ENCODE peak calls at places on chromosome X, in five cellular contexts. C is testis, U is GM12892, I is spleen, R is A549. Q is an unnamed sample.

GRCh38 chrX:16822723-16823122 is 36.5 kb downstream of the TXLNG start:
- DNase-seq in U (no peak), R (no peak), I (no peak), C (no peak), Q (no peak)

GRCh38 chrX:8971116-8971515 is 62.8 kb downstream of the FAM9B start:
- DNase-seq in I (no peak), U (no peak), C (no peak), R (peak; percentile 20), Q (peak; percentile 13)

GRCh38 chrX:7112071-7112470 is 35.4 kb upstream of the STS start:
- DNase-seq in R (no peak), C (no peak), I (no peak), U (no peak), Q (no peak)

GRCh38 chrX:63424063-63424462 is 72.9 kb upstream of the SPIN4 start:
- DNase-seq in U (no peak), C (no peak), R (no peak), I (no peak), Q (no peak)

GRCh38 chrX:152907084-152907651 is 9.3 kb downstream of the ZNF185 start:
- DNase-seq in I (no peak), C (no peak), R (no peak), U (no peak), Q (no peak)

GRCh38 chrX:24426340-24426913 is 38.7 kb upstream of the PDK3 start:
- DNase-seq in I (no peak), R (no peak), U (no peak), C (no peak), Q (peak; percentile 2)

GRCh38 chrX:120426599-120426998 is 42.5 kb downstream of the LAMP2 start:
- DNase-seq in I (no peak), C (no peak), R (no peak), U (no peak), Q (no peak)

GRCh38 chrX:152913915-152914314 is 16.0 kb downstream of the ZNF185 start:
- DNase-seq in U (no peak), R (no peak), C (no peak), I (no peak), Q (no peak)

GRCh38 chrX:150227873-150228272 is 135.2 kb upstream of the MAMLD1 start:
- DNase-seq in R (no peak), U (no peak), C (no peak), I (peak; percentile 15), Q (no peak)

GRCh38 chrX:120559799-120560198 is 963 bp downstream of the CUL4B start:
- DNase-seq in I (no peak), R (no peak), U (no peak), C (peak; percentile 27), Q (no peak)

GRCh38 chrX:55710701-55711100 is 6.8 kb upstream of the RRAGB start:
- DNase-seq in U (no peak), I (no peak), C (no peak), R (no peak), Q (no peak)

GRCh38 chrX:155611302-155611701 is 1.4 kb downstream of the TMLHE start:
- DNase-seq in C (no peak), I (no peak), U (no peak), R (no peak), Q (no peak)

GRCh38 chrX:11968470-11968869 is 169.8 kb upstream of the FRMPD4 start:
- DNase-seq in U (no peak), I (no peak), R (no peak), C (no peak), Q (no peak)

GRCh38 chrX:12446342-12447075 is 308.2 kb downstream of the FRMPD4 start:
- DNase-seq in R (no peak), U (no peak), I (no peak), C (no peak), Q (no peak)

GRCh38 chrX:107731831-107732502 is 43.6 kb downstream of the TSC22D3 start:
- DNase-seq in C (peak; percentile 88), U (no peak), R (peak; percentile 33), I (peak; percentile 76), Q (peak; percentile 52)

GRCh38 chrX:97310373-97310772 is 426.7 kb downstream of the RPA4 start:
- DNase-seq in I (no peak), R (no peak), U (no peak), C (no peak), Q (peak; percentile 35)
- TF ChIP-seq POLR2A in I (no peak), R (no peak), U (no peak), C (no peak), Q (no peak)

DNA sequence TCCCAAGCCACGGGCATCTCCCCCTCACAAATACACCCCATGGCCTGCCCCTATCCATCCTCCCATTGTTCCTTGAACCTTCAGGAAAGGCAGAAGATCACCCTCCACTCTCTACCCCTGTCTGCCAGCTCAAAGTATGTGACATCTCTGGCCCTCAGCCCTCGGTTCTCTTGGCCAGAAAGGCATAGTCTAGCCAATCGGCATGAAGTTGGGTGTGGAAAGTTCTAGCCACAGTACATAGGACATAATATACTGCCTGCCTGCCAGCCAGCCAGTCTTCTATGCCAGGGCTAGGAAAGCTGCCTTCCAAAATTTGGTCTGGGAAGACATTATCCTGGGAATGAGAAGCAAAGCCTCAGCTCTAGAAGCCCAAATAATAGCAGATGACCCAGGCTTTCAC is 3.2 kb upstream of the PLP1 start:
- DNase-seq in I (no peak), U (no peak), C (no peak), R (no peak), Q (no peak)
- TF ChIP-seq POLR2A in I (no peak), U (no peak), C (no peak), R (no peak), Q (no peak)

GRCh38 chrX:10156199-10157031 is at the start of gene CLCN4:
- DNase-seq in C (peak; percentile 64), I (peak; percentile 88), R (peak; percentile 59), U (no peak), Q (peak; percentile 77)
- TF ChIP-seq POLR2A in C (no peak), I (no peak), R (no peak), U (no peak), Q (peak; percentile 78)

GRCh38 chrX:68880846-68881513 is 52.2 kb downstream of the EFNB1 start:
- DNase-seq in I (no peak), U (no peak), C (no peak), R (no peak), Q (no peak)

GRCh38 chrX:68876731-68877130 is 47.9 kb downstream of the EFNB1 start:
- DNase-seq in C (no peak), U (no peak), R (no peak), I (no peak), Q (no peak)

GRCh38 chrX:68874076-68874475 is 45.3 kb downstream of the EFNB1 start:
- DNase-seq in I (no peak), C (no peak), R (no peak), U (no peak), Q (no peak)

GRCh38 chrX:68878977-68879376 is 50.2 kb downstream of the EFNB1 start:
- DNase-seq in C (no peak), I (no peak), R (no peak), U (no peak), Q (no peak)

DNA sequence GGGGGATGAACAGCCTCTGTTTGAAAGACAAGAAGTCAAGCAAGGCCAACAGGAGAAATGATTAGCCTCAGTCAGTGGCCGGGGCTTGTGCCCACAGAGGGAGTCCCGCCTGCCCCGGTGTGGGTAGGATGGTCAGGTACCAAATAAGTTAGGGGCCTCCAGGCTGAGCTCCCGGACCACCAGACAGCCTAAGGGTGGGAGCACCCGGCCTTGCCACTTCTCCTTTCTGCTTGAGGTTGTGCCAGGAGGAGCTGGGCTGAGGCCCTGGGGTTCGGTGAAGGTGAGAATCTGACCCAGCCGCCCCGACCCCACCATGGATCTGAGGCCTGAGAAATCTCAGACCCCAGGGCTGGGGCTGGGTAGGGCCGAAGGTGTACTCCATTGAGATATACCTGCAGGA is 48.8 kb downstream of the EFNB1 start:
- DNase-seq in C (no peak), I (no peak), U (no peak), R (no peak), Q (no peak)
- TF ChIP-seq POLR2A in C (no peak), I (no peak), U (no peak), R (no peak), Q (no peak)

DNA sequence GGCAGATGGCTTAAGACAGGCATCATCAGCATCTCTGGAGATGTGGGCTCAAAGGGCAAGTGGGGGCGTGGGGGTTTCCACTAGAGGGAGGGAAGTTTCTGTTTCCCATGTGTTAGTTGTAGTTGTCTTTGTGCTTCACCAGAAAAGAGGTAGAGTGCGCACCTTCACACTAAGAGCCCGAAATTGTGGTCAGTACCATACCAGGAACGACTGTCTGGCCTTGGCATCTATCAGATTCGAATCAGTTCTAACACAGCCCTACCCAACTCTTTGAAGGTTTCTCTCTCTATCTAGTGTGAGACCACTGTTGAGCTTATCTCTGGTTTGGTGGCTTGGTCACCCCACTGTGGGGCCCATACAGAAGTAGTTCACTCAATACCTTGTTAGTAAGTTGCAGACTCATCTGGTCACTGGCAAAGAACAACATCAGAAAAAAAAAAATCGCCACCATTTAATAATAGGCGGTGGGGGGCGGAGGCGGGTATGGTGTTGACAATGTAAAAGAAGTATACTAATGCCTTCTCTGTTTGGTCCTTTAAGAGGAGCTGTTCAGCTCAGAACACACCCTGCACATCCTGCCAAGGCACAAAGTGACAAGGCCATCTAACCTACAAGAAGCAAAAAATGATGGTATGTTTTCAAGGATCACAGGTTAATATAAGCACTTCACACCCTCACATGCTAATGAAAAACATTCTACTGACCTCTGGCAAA is 71.1 kb downstream of the NYX start:
- DNase-seq in U (no peak), I (no peak), C (no peak), R (no peak), Q (no peak)
- TF ChIP-seq POLR2A in U (no peak), I (no peak), C (no peak), R (no peak), Q (no peak)

GRCh38 chrX:118974088-118974907 is at the start of gene LONRF3:
- DNase-seq in R (peak; percentile 53), I (peak; percentile 90), U (no peak), C (peak; percentile 89), Q (peak; percentile 15)
- TF ChIP-seq POLR2A in R (peak; percentile 81), I (no peak), U (no peak), C (peak; percentile 26), Q (no peak)

DNA sequence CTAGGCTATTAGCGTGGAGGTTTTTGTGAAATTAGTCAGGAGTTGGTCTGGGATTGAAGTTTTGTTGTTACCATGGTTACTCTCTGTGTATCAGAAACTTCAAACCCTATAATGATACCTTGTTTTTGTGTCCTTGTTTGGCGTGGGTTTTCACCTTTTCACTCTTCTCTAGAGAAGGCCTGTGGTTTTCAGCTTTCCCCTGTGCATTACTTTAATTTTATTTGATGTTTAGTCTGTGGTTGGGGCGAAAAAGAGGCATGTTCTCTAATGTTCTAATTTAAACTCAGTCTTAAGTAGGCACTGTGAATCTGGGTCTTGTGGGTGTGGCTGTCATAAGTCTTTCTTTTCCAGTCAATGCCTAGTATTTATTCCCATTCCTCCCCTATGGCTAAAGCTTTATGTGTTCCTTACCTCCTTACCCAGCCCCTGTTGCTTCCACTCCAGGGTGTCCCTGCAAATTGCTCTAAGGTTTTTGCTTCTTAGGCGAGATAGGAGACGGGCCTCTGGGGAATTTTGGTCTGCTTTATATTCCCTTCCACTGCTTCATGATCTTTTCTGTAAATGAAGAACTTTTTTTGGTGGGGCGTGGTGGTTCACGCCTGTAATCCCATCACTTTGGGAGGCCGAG is 326.3 kb upstream of the ZCCHC13 start:
- DNase-seq in I (no peak), C (no peak), U (no peak), R (no peak), Q (no peak)
- TF ChIP-seq POLR2A in I (no peak), C (no peak), U (no peak), R (no peak), Q (no peak)